ENCODE peak calls at places on chromosomes 4 and X, in seven cellular contexts. One of them, this sample, is unnamed.

GRCh38 chr4:139770361-139770760 is 104.7 kb downstream of the MGST2 start:
- DNase-seq in HCT116: no peak
- DNase-seq in A549: no peak
- DNase-seq in HepG2: no peak
- DNase-seq in K562: no peak
- DNase-seq in GM12878: no peak
- DNase-seq in H1: no peak
- DNase-seq in this sample: no peak

GRCh38 chr4:56289934-56290333 is 97.4 kb downstream of the AASDH start:
- DNase-seq in HCT116: no peak
- DNase-seq in A549: no peak
- DNase-seq in HepG2: no peak
- DNase-seq in K562: no peak
- DNase-seq in GM12878: no peak
- DNase-seq in H1: no peak
- DNase-seq in this sample: no peak

GRCh38 chr4:38128478-38129451 is 168.6 kb downstream of the PTTG2 start:
- DNase-seq in HCT116: peak
- DNase-seq in A549: no peak
- DNase-seq in HepG2: peak
- DNase-seq in K562: no peak
- DNase-seq in GM12878: peak
- DNase-seq in H1: peak
- DNase-seq in this sample: peak

GRCh38 chr4:118898684-118899138 is 10.1 kb downstream of the SYNPO2 start:
- DNase-seq in HCT116: no peak
- DNase-seq in A549: no peak
- DNase-seq in HepG2: no peak
- DNase-seq in K562: no peak
- DNase-seq in GM12878: no peak
- DNase-seq in H1: no peak
- DNase-seq in this sample: no peak

GRCh38 chrX:51144828-51145442 is 187.7 kb upstream of the NUDT10 start:
- DNase-seq in HCT116: no peak
- DNase-seq in A549: peak
- DNase-seq in HepG2: peak
- DNase-seq in K562: peak
- DNase-seq in GM12878: peak
- DNase-seq in H1: peak
- DNase-seq in this sample: peak

GRCh38 chrX:132415012-132415411 is 73.8 kb downstream of the MBNL3 start:
- DNase-seq in HCT116: no peak
- DNase-seq in A549: no peak
- DNase-seq in HepG2: no peak
- DNase-seq in K562: no peak
- DNase-seq in GM12878: no peak
- DNase-seq in H1: no peak
- DNase-seq in this sample: no peak

GRCh38 chr4:189973646-189974045 is 33.0 kb downstream of the FRG1 start:
- DNase-seq in HCT116: no peak
- DNase-seq in A549: no peak
- DNase-seq in HepG2: no peak
- DNase-seq in K562: no peak
- DNase-seq in GM12878: no peak
- DNase-seq in H1: no peak
- DNase-seq in this sample: no peak

GRCh38 chrX:75151828-75152592 is 4.1 kb downstream of the ABCB7 start:
- DNase-seq in HCT116: no peak
- DNase-seq in A549: no peak
- DNase-seq in HepG2: no peak
- DNase-seq in K562: no peak
- DNase-seq in GM12878: no peak
- DNase-seq in H1: no peak
- DNase-seq in this sample: no peak

GRCh38 chr4:38753021-38753806 is 29.6 kb downstream of the TLR10 start:
- DNase-seq in HCT116: peak
- DNase-seq in A549: no peak
- DNase-seq in HepG2: peak
- DNase-seq in K562: peak
- DNase-seq in GM12878: no peak
- DNase-seq in H1: peak
- DNase-seq in this sample: peak

GRCh38 chr4:60033826-60034225 is 1166.3 kb upstream of the ADGRL3 start:
- DNase-seq in HCT116: no peak
- DNase-seq in A549: no peak
- DNase-seq in HepG2: no peak
- DNase-seq in K562: no peak
- DNase-seq in GM12878: no peak
- DNase-seq in H1: no peak
- DNase-seq in this sample: no peak

GRCh38 chrX:17441965-17442364 is 67.0 kb downstream of the NHS start:
- DNase-seq in HCT116: no peak
- DNase-seq in A549: no peak
- DNase-seq in HepG2: no peak
- DNase-seq in K562: no peak
- DNase-seq in GM12878: no peak
- DNase-seq in H1: no peak
- DNase-seq in this sample: peak

GRCh38 chrX:14497184-14497666 is 32.1 kb upstream of the GLRA2 start:
- DNase-seq in HCT116: no peak
- DNase-seq in A549: no peak
- DNase-seq in HepG2: no peak
- DNase-seq in K562: no peak
- DNase-seq in GM12878: peak
- DNase-seq in H1: no peak
- DNase-seq in this sample: peak

GRCh38 chr4:101304916-101305315 is 42.4 kb downstream of the PPP3CA start:
- DNase-seq in HCT116: no peak
- DNase-seq in A549: no peak
- DNase-seq in HepG2: peak
- DNase-seq in K562: no peak
- DNase-seq in GM12878: no peak
- DNase-seq in H1: no peak
- DNase-seq in this sample: peak

GRCh38 chr4:60452259-60452658 is 747.9 kb upstream of the ADGRL3 start:
- DNase-seq in HCT116: no peak
- DNase-seq in A549: no peak
- DNase-seq in HepG2: no peak
- DNase-seq in K562: no peak
- DNase-seq in GM12878: no peak
- DNase-seq in H1: no peak
- DNase-seq in this sample: no peak

GRCh38 chrX:105136786-105137185 is 83.7 kb downstream of the TEX13A start:
- DNase-seq in HCT116: no peak
- DNase-seq in A549: no peak
- DNase-seq in HepG2: no peak
- DNase-seq in K562: no peak
- DNase-seq in GM12878: no peak
- DNase-seq in H1: no peak
- DNase-seq in this sample: no peak

GRCh38 chr4:123025398-123025797 is 103.0 kb upstream of the NUDT6 start:
- DNase-seq in HCT116: no peak
- DNase-seq in A549: no peak
- DNase-seq in HepG2: no peak
- DNase-seq in K562: no peak
- DNase-seq in GM12878: no peak
- DNase-seq in H1: no peak
- DNase-seq in this sample: no peak

GRCh38 chr4:182928061-182928460 is 10.9 kb upstream of the DCTD start:
- DNase-seq in HCT116: no peak
- DNase-seq in A549: no peak
- DNase-seq in HepG2: no peak
- DNase-seq in K562: no peak
- DNase-seq in GM12878: no peak
- DNase-seq in H1: no peak
- DNase-seq in this sample: no peak

GRCh38 chrX:129769467-129770154 is 10.1 kb upstream of the SASH3 start:
- DNase-seq in HCT116: no peak
- DNase-seq in A549: no peak
- DNase-seq in HepG2: no peak
- DNase-seq in K562: no peak
- DNase-seq in GM12878: peak
- DNase-seq in H1: no peak
- DNase-seq in this sample: no peak

GRCh38 chr4:159632031-159632430 is 529.2 kb downstream of the RAPGEF2 start:
- DNase-seq in HCT116: no peak
- DNase-seq in A549: no peak
- DNase-seq in HepG2: no peak
- DNase-seq in K562: no peak
- DNase-seq in GM12878: no peak
- DNase-seq in H1: no peak
- DNase-seq in this sample: no peak

GRCh38 chr4:184792950-184793555 is 32.7 kb downstream of the ACSL1 start:
- DNase-seq in HCT116: peak
- DNase-seq in A549: no peak
- DNase-seq in HepG2: peak
- DNase-seq in K562: peak
- DNase-seq in GM12878: no peak
- DNase-seq in H1: no peak
- DNase-seq in this sample: peak

DNA sequence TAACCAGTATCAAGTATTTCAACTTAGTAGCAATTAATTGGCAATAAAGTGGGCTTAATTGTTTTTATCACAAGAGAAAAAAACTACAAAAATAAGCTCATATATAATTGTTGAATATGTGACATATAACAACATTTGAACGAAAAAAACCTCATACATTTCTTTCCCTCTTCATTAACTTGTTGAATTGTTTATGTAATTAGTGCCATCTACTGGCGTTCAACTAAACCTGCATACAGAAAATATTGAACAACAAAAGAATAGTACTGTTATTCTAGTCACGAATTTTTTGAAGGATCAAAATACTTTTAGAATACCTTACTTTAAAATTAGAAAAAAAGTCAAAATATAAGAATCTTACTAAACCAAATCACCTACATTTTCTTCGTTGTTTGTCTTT is 586.5 kb upstream of the FTHL17 start:
- DNase-seq in HCT116: no peak
- DNase-seq in A549: no peak
- DNase-seq in HepG2: peak
- DNase-seq in K562: peak
- DNase-seq in GM12878: no peak
- DNase-seq in H1: no peak
- DNase-seq in this sample: peak
- TF ChIP-seq CEBPB in HCT116: no peak
- TF ChIP-seq CEBPB in A549: no peak
- TF ChIP-seq CEBPB in HepG2: no peak
- TF ChIP-seq CEBPB in K562: no peak
- TF ChIP-seq CEBPB in GM12878: no peak
- TF ChIP-seq CEBPB in H1: no peak
- TF ChIP-seq CEBPB in this sample: no peak

GRCh38 chrX:78945186-78945912 is at the start of gene P2RY10:
- DNase-seq in HCT116: no peak
- DNase-seq in A549: no peak
- DNase-seq in HepG2: no peak
- DNase-seq in K562: no peak
- DNase-seq in GM12878: peak
- DNase-seq in H1: no peak
- DNase-seq in this sample: no peak
- TF ChIP-seq CEBPB in HCT116: no peak
- TF ChIP-seq CEBPB in A549: no peak
- TF ChIP-seq CEBPB in HepG2: no peak
- TF ChIP-seq CEBPB in K562: no peak
- TF ChIP-seq CEBPB in GM12878: no peak
- TF ChIP-seq CEBPB in H1: no peak
- TF ChIP-seq CEBPB in this sample: no peak

GRCh38 chr4:54586343-54586953 is 71.3 kb upstream of the KIT start:
- DNase-seq in HCT116: no peak
- DNase-seq in A549: no peak
- DNase-seq in HepG2: no peak
- DNase-seq in K562: peak
- DNase-seq in GM12878: no peak
- DNase-seq in H1: no peak
- DNase-seq in this sample: peak
- TF ChIP-seq CEBPB in HCT116: no peak
- TF ChIP-seq CEBPB in A549: no peak
- TF ChIP-seq CEBPB in HepG2: no peak
- TF ChIP-seq CEBPB in K562: no peak
- TF ChIP-seq CEBPB in GM12878: no peak
- TF ChIP-seq CEBPB in H1: no peak
- TF ChIP-seq CEBPB in this sample: no peak

GRCh38 chr4:8644966-8645752 is 52.6 kb downstream of the CPZ start:
- DNase-seq in HCT116: no peak
- DNase-seq in A549: no peak
- DNase-seq in HepG2: no peak
- DNase-seq in K562: no peak
- DNase-seq in GM12878: no peak
- DNase-seq in H1: no peak
- DNase-seq in this sample: no peak

GRCh38 chr4:8645753-8646124 is 53.2 kb downstream of the CPZ start:
- DNase-seq in HCT116: no peak
- DNase-seq in A549: no peak
- DNase-seq in HepG2: no peak
- DNase-seq in K562: no peak
- DNase-seq in GM12878: no peak
- DNase-seq in H1: no peak
- DNase-seq in this sample: no peak

GRCh38 chr4:8647626-8648025 is 55.1 kb downstream of the CPZ start:
- DNase-seq in HCT116: no peak
- DNase-seq in A549: no peak
- DNase-seq in HepG2: no peak
- DNase-seq in K562: no peak
- DNase-seq in GM12878: no peak
- DNase-seq in H1: no peak
- DNase-seq in this sample: no peak

GRCh38 chr4:8647094-8647570 is 54.6 kb downstream of the CPZ start:
- DNase-seq in HCT116: no peak
- DNase-seq in A549: no peak
- DNase-seq in HepG2: no peak
- DNase-seq in K562: no peak
- DNase-seq in GM12878: no peak
- DNase-seq in H1: no peak
- DNase-seq in this sample: no peak

DNA sequence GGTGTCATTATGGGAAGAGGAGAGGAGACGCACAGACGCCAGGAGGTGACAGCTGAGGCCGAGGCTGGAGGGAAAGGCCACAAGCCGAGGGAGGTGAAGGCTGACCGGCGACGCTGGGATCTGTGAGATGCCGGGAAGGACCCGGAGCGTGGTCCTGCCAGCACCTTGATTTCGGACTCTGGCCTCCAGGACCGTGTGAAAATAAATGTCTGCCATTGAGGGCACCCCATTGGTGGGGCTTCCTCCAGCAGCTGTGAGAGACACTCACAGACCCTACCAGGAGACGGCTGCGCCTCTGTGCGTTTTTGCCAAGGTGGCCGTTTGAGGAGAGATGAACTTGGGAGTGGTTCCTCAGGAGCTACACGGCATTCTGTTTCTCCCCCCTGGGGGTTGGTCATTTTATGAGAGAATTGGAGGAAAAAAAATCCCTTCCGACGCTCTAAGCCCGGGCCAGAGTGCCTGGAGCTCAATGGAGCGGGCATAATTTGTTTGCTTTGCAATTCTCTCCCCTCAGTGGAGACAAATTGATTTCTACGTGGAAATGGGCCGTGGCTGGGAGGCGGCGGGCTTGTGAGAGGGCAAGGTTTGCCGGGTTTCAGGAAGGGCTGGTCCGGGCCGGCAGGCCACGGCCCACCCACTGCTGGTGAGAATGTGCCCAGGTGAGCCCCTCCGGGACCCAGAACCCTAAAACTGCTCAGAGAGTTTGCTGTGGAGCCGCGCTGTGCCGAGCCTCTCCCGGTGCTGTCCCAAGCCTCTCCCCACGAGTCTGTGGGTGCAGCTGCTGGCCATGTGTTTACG is 53.9 kb downstream of the CPZ start:
- DNase-seq in HCT116: no peak
- DNase-seq in A549: no peak
- DNase-seq in HepG2: no peak
- DNase-seq in K562: no peak
- DNase-seq in GM12878: no peak
- DNase-seq in H1: no peak
- DNase-seq in this sample: no peak
- TF ChIP-seq CEBPB in HCT116: no peak
- TF ChIP-seq CEBPB in A549: no peak
- TF ChIP-seq CEBPB in HepG2: no peak
- TF ChIP-seq CEBPB in K562: no peak
- TF ChIP-seq CEBPB in GM12878: no peak
- TF ChIP-seq CEBPB in H1: no peak
- TF ChIP-seq CEBPB in this sample: no peak